ENCODE peak calls at places on chromosomes 16 and 17, in ten cellular contexts. T, Y, V, W, E, G, L, A, H and X are unnamed samples.

GRCh38 chr17:72177738-72178137 is 56.9 kb downstream of the SOX9 start:
- DNase-seq in G (no peak), T (no peak), E (no peak), V (no peak), A (no peak), Y (no peak), W (no peak), L (no peak), H (no peak), X (no peak)

GRCh38 chr16:66469291-66469931 is 42.3 kb downstream of the BEAN1 start:
- DNase-seq in W (no peak), G (no peak), H (no peak), V (no peak), A (no peak), T (no peak), Y (no peak), L (no peak), E (no peak), X (no peak)

GRCh38 chr16:57409870-57410585 is 5.5 kb downstream of the CCL17 start:
- DNase-seq in L (no peak), W (no peak), T (no peak), H (no peak), E (no peak), G (no peak), V (no peak), A (no peak), Y (no peak), X (no peak)

GRCh38 chr16:535446-536405 is 8.2 kb downstream of the CAPN15 start:
- DNase-seq in E (no peak), Y (peak), L (peak), A (peak), T (no peak), H (no peak), G (no peak), V (no peak), W (no peak), X (peak)

GRCh38 chr16:72856797-72857196 is 191.1 kb downstream of the ZFHX3 start:
- DNase-seq in G (no peak), T (no peak), V (no peak), Y (peak), H (no peak), W (no peak), E (no peak), L (no peak), A (no peak), X (no peak)

GRCh38 chr16:79874391-79874790 is 273.9 kb upstream of the MAF start:
- DNase-seq in A (no peak), W (no peak), Y (no peak), G (no peak), L (no peak), E (no peak), H (no peak), V (no peak), T (no peak), X (no peak)

GRCh38 chr16:1052791-1053521 is 19.6 kb upstream of the SSTR5 start:
- DNase-seq in H (no peak), E (no peak), L (no peak), G (no peak), Y (no peak), W (no peak), V (no peak), T (no peak), A (no peak), X (no peak)

GRCh38 chr17:41697122-41697962 is 8.7 kb downstream of the EIF1 start:
- DNase-seq in E (peak), L (no peak), G (no peak), Y (peak), H (no peak), T (no peak), A (no peak), W (no peak), V (no peak), X (no peak)

GRCh38 chr16:57769541-57770145 is 32.6 kb downstream of the KIFC3 start:
- DNase-seq in V (no peak), H (no peak), E (no peak), W (no peak), T (no peak), Y (no peak), L (no peak), A (no peak), G (no peak), X (no peak)

GRCh38 chr17:15999974-16000827 is 577 bp downstream of the TTC19 start:
- DNase-seq in Y (peak), V (peak), W (peak), T (no peak), A (no peak), L (no peak), G (no peak), H (no peak), E (no peak), X (no peak)

GRCh38 chr16:3242709-3243108 is 7.8 kb upstream of the ZNF200 start:
- DNase-seq in T (no peak), G (no peak), V (no peak), E (no peak), W (no peak), L (no peak), A (no peak), Y (no peak), H (no peak), X (no peak)

GRCh38 chr16:47387026-47387734 is 73.7 kb downstream of the ITFG1 start:
- DNase-seq in W (no peak), G (no peak), T (no peak), E (no peak), L (no peak), H (no peak), V (no peak), A (no peak), Y (no peak), X (no peak)

GRCh38 chr17:3683054-3683511 is 12.9 kb downstream of the P2RX5 start:
- DNase-seq in W (no peak), T (no peak), V (no peak), H (no peak), L (no peak), G (peak), E (no peak), Y (peak), A (peak), X (no peak)

GRCh38 chr17:83144421-83145357 is 65.3 kb downstream of the METRNL start:
- DNase-seq in A (no peak), T (peak), L (peak), Y (no peak), G (no peak), H (no peak), E (peak), V (no peak), W (no peak), X (no peak)

GRCh38 chr17:41212524-41213169 is 13.8 kb upstream of the KRTAP9-2 start:
- DNase-seq in A (no peak), L (no peak), W (no peak), G (no peak), Y (no peak), V (no peak), H (no peak), E (no peak), T (no peak), X (no peak)

GRCh38 chr17:1239210-1239609 is 31.0 kb upstream of the BHLHA9 start:
- DNase-seq in G (no peak), L (peak), A (no peak), Y (no peak), W (no peak), E (no peak), V (no peak), H (no peak), T (no peak), X (no peak)

GRCh38 chr16:48295493-48296281 is 48.3 kb upstream of the ABCC11 start:
- DNase-seq in E (no peak), G (no peak), V (no peak), A (no peak), T (no peak), Y (no peak), W (no peak), L (no peak), H (no peak), X (no peak)

GRCh38 chr17:55813944-55814343 is 63.1 kb downstream of the PCTP start:
- DNase-seq in E (no peak), A (no peak), H (no peak), G (no peak), W (no peak), T (no peak), V (no peak), Y (no peak), L (no peak), X (no peak)

GRCh38 chr17:83053779-83054451 is 25.5 kb upstream of the METRNL start:
- DNase-seq in A (no peak), W (no peak), V (no peak), Y (no peak), H (no peak), T (no peak), L (peak), G (no peak), E (no peak), X (no peak)

GRCh38 chr17:76957600-76958464 is 89.6 kb downstream of the MGAT5B start:
- DNase-seq in W (no peak), A (no peak), T (no peak), E (no peak), H (no peak), G (no peak), Y (peak), V (no peak), L (no peak), X (no peak)

GRCh38 chr16:4369006-4369766 is 2.5 kb upstream of the VASN start:
- DNase-seq in E (no peak), Y (peak), H (no peak), V (no peak), L (no peak), G (no peak), T (no peak), W (no peak), A (no peak), X (peak)

GRCh38 chr17:1162116-1162855 is 17.5 kb downstream of the ABR start:
- DNase-seq in L (no peak), G (no peak), V (no peak), A (no peak), H (no peak), E (no peak), T (no peak), Y (no peak), W (no peak), X (no peak)

GRCh38 chr17:40314557-40314953 is 5.6 kb downstream of the RARA start:
- DNase-seq in W (peak), L (peak), Y (peak), V (peak), G (peak), A (peak), E (no peak), T (no peak), H (no peak), X (peak)

GRCh38 chr16:84820305-84820684 is 510 bp downstream of the CRISPLD2 start:
- DNase-seq in H (no peak), Y (peak), V (no peak), T (no peak), E (no peak), W (no peak), A (no peak), L (no peak), G (no peak), X (no peak)

GRCh38 chr16:7532534-7532933 is 199.9 kb downstream of the RBFOX1 start:
- DNase-seq in W (no peak), T (no peak), A (no peak), Y (no peak), V (no peak), L (no peak), H (no peak), E (no peak), G (no peak), X (no peak)

GRCh38 chr17:78329263-78330059 is 30.4 kb downstream of the SOCS3 start:
- DNase-seq in V (no peak), H (no peak), A (peak), Y (peak), G (no peak), T (peak), L (peak), W (no peak), E (no peak), X (peak)

GRCh38 chr16:86611517-86611840 is 33.1 kb downstream of the FOXL1 start:
- DNase-seq in V (no peak), T (peak), E (no peak), L (no peak), Y (peak), H (no peak), W (no peak), G (no peak), A (no peak), X (no peak)

GRCh38 chr17:2238432-2239169 is 65.0 kb downstream of the SMG6 start:
- DNase-seq in H (no peak), V (peak), A (no peak), L (no peak), E (no peak), G (no peak), W (no peak), Y (no peak), T (no peak), X (no peak)

GRCh38 chr17:16943541-16944333 is 28.2 kb downstream of the TNFRSF13B start:
- DNase-seq in L (peak), A (no peak), T (no peak), V (no peak), W (no peak), H (no peak), E (no peak), G (no peak), Y (no peak), X (no peak)

GRCh38 chr17:31579265-31579664 is 187.8 kb downstream of the RAB11FIP4 start:
- DNase-seq in V (no peak), L (peak), Y (no peak), G (no peak), H (no peak), E (no peak), T (no peak), W (no peak), A (no peak), X (peak)

GRCh38 chr16:28879841-28880588 is 1.7 kb downstream of the ATP2A1 start:
- DNase-seq in Y (peak), H (peak), E (peak), G (peak), V (peak), A (peak), T (peak), L (peak), W (peak), X (peak)

GRCh38 chr16:68367891-68368601 is 57.2 kb downstream of the PRMT7 start:
- DNase-seq in W (no peak), L (no peak), H (no peak), E (no peak), A (no peak), T (no peak), Y (no peak), G (no peak), V (no peak), X (no peak)

GRCh38 chr16:30434852-30435251 is 5.0 kb upstream of the DCTPP1 start:
- DNase-seq in G (no peak), T (no peak), W (no peak), Y (no peak), A (no peak), E (no peak), L (no peak), H (no peak), V (no peak), X (no peak)

GRCh38 chr16:85651822-85652430 is 36.8 kb downstream of the GINS2 start:
- DNase-seq in T (no peak), Y (no peak), V (no peak), W (no peak), H (no peak), L (no peak), G (no peak), E (no peak), A (no peak), X (no peak)

GRCh38 chr16:23949630-23950290 is 114.0 kb downstream of the PRKCB start:
- DNase-seq in T (no peak), E (no peak), W (no peak), V (no peak), L (no peak), H (no peak), G (peak), A (no peak), Y (no peak), X (no peak)

GRCh38 chr17:17153071-17153470 is 53.1 kb downstream of the PLD6 start:
- DNase-seq in G (no peak), W (no peak), V (no peak), A (no peak), E (no peak), T (no peak), Y (no peak), H (no peak), L (no peak), X (no peak)

GRCh38 chr17:17518019-17518418 is 21.8 kb upstream of the RASD1 start:
- DNase-seq in A (no peak), L (no peak), Y (no peak), T (no peak), E (no peak), G (no peak), H (no peak), W (no peak), V (no peak), X (no peak)